ENCODE peak calls at places on chromosomes 5 and 9, in eight cellular contexts. One of them, this sample, is unnamed.

GRCh38 chr9:128285033-128285784 is 9.1 kb downstream of the SWI5 start:
- DNase-seq in activated naive CD4-positive, alpha-beta T cell: no peak
- DNase-seq in H9: no peak
- DNase-seq in posterior cingulate gyrus: no peak
- DNase-seq in CD8-positive, alpha-beta T cell: no peak
- DNase-seq in activated CD4-positive, alpha-beta memory T cell treated with anti-CD3 and anti-CD28 coated beads for 36 hours: no peak
- DNase-seq in activated CD4-positive, alpha-beta T cell treated with anti-CD3 and anti-CD28 coated beads, Interleukin-2, amount 50 U/mL, for 1 hour: no peak
- DNase-seq in stimulated activated CD8-positive, alpha-beta memory T cell treated with anti-CD3 and anti-CD28 coated beads, Interleukin-12 subunit alpha, Interleukin-12 subunit beta, amount 100 ng/mL, for 1 hour: no peak
- DNase-seq in this sample: no peak

GRCh38 chr9:32571969-32572899 is 725 bp downstream of the NDUFB6 start:
- DNase-seq in CD8-positive, alpha-beta T cell: peak; percentile 77
- DNase-seq in H9: peak; percentile 66
- DNase-seq in activated CD4-positive, alpha-beta T cell treated with anti-CD3 and anti-CD28 coated beads, Interleukin-2, amount 50 U/mL, for 1 hour: peak; percentile 70
- DNase-seq in activated CD4-positive, alpha-beta memory T cell treated with anti-CD3 and anti-CD28 coated beads for 36 hours: peak; percentile 85
- DNase-seq in stimulated activated CD8-positive, alpha-beta memory T cell treated with anti-CD3 and anti-CD28 coated beads, Interleukin-12 subunit alpha, Interleukin-12 subunit beta, amount 100 ng/mL, for 1 hour: peak; percentile 56
- DNase-seq in activated naive CD4-positive, alpha-beta T cell: peak; percentile 5
- DNase-seq in posterior cingulate gyrus: peak; percentile 73
- DNase-seq in this sample: peak; percentile 59

GRCh38 chr9:96719538-96720315 is 58.2 kb downstream of the ZNF510 start:
- DNase-seq in activated CD4-positive, alpha-beta memory T cell treated with anti-CD3 and anti-CD28 coated beads for 36 hours: peak; percentile 14
- DNase-seq in activated CD4-positive, alpha-beta T cell treated with anti-CD3 and anti-CD28 coated beads, Interleukin-2, amount 50 U/mL, for 1 hour: no peak
- DNase-seq in activated naive CD4-positive, alpha-beta T cell: no peak
- DNase-seq in H9: no peak
- DNase-seq in stimulated activated CD8-positive, alpha-beta memory T cell treated with anti-CD3 and anti-CD28 coated beads, Interleukin-12 subunit alpha, Interleukin-12 subunit beta, amount 100 ng/mL, for 1 hour: no peak
- DNase-seq in posterior cingulate gyrus: no peak
- DNase-seq in CD8-positive, alpha-beta T cell: no peak
- DNase-seq in this sample: no peak

GRCh38 chr5:149627070-149627469 is 45.8 kb downstream of the ARHGEF37 start:
- DNase-seq in posterior cingulate gyrus: no peak
- DNase-seq in activated CD4-positive, alpha-beta T cell treated with anti-CD3 and anti-CD28 coated beads, Interleukin-2, amount 50 U/mL, for 1 hour: no peak
- DNase-seq in H9: no peak
- DNase-seq in CD8-positive, alpha-beta T cell: no peak
- DNase-seq in activated CD4-positive, alpha-beta memory T cell treated with anti-CD3 and anti-CD28 coated beads for 36 hours: no peak
- DNase-seq in activated naive CD4-positive, alpha-beta T cell: no peak
- DNase-seq in stimulated activated CD8-positive, alpha-beta memory T cell treated with anti-CD3 and anti-CD28 coated beads, Interleukin-12 subunit alpha, Interleukin-12 subunit beta, amount 100 ng/mL, for 1 hour: no peak
- DNase-seq in this sample: no peak

GRCh38 chr9:86287013-86287412 is 4.7 kb upstream of the ISCA1 start:
- DNase-seq in stimulated activated CD8-positive, alpha-beta memory T cell treated with anti-CD3 and anti-CD28 coated beads, Interleukin-12 subunit alpha, Interleukin-12 subunit beta, amount 100 ng/mL, for 1 hour: no peak
- DNase-seq in posterior cingulate gyrus: no peak
- DNase-seq in activated naive CD4-positive, alpha-beta T cell: no peak
- DNase-seq in activated CD4-positive, alpha-beta memory T cell treated with anti-CD3 and anti-CD28 coated beads for 36 hours: peak; percentile 27
- DNase-seq in CD8-positive, alpha-beta T cell: no peak
- DNase-seq in H9: peak; percentile 64
- DNase-seq in activated CD4-positive, alpha-beta T cell treated with anti-CD3 and anti-CD28 coated beads, Interleukin-2, amount 50 U/mL, for 1 hour: no peak
- DNase-seq in this sample: no peak

GRCh38 chr9:23659346-23660006 is 166.6 kb downstream of the ELAVL2 start:
- DNase-seq in stimulated activated CD8-positive, alpha-beta memory T cell treated with anti-CD3 and anti-CD28 coated beads, Interleukin-12 subunit alpha, Interleukin-12 subunit beta, amount 100 ng/mL, for 1 hour: no peak
- DNase-seq in CD8-positive, alpha-beta T cell: no peak
- DNase-seq in activated naive CD4-positive, alpha-beta T cell: no peak
- DNase-seq in H9: peak; percentile 45
- DNase-seq in posterior cingulate gyrus: no peak
- DNase-seq in activated CD4-positive, alpha-beta T cell treated with anti-CD3 and anti-CD28 coated beads, Interleukin-2, amount 50 U/mL, for 1 hour: no peak
- DNase-seq in activated CD4-positive, alpha-beta memory T cell treated with anti-CD3 and anti-CD28 coated beads for 36 hours: no peak
- DNase-seq in this sample: no peak

GRCh38 chr5:109911731-109912130 is 222.0 kb downstream of the MAN2A1 start:
- DNase-seq in CD8-positive, alpha-beta T cell: no peak
- DNase-seq in activated naive CD4-positive, alpha-beta T cell: no peak
- DNase-seq in H9: no peak
- DNase-seq in stimulated activated CD8-positive, alpha-beta memory T cell treated with anti-CD3 and anti-CD28 coated beads, Interleukin-12 subunit alpha, Interleukin-12 subunit beta, amount 100 ng/mL, for 1 hour: no peak
- DNase-seq in posterior cingulate gyrus: no peak
- DNase-seq in activated CD4-positive, alpha-beta T cell treated with anti-CD3 and anti-CD28 coated beads, Interleukin-2, amount 50 U/mL, for 1 hour: no peak
- DNase-seq in activated CD4-positive, alpha-beta memory T cell treated with anti-CD3 and anti-CD28 coated beads for 36 hours: no peak
- DNase-seq in this sample: no peak

GRCh38 chr5:59685806-59686205 is 207.7 kb downstream of the PDE4D start:
- DNase-seq in posterior cingulate gyrus: no peak
- DNase-seq in activated naive CD4-positive, alpha-beta T cell: no peak
- DNase-seq in H9: no peak
- DNase-seq in CD8-positive, alpha-beta T cell: no peak
- DNase-seq in activated CD4-positive, alpha-beta T cell treated with anti-CD3 and anti-CD28 coated beads, Interleukin-2, amount 50 U/mL, for 1 hour: no peak
- DNase-seq in activated CD4-positive, alpha-beta memory T cell treated with anti-CD3 and anti-CD28 coated beads for 36 hours: no peak
- DNase-seq in stimulated activated CD8-positive, alpha-beta memory T cell treated with anti-CD3 and anti-CD28 coated beads, Interleukin-12 subunit alpha, Interleukin-12 subunit beta, amount 100 ng/mL, for 1 hour: no peak
- DNase-seq in this sample: no peak

GRCh38 chr9:133656211-133657119 is 20.3 kb downstream of the DBH start:
- DNase-seq in activated CD4-positive, alpha-beta T cell treated with anti-CD3 and anti-CD28 coated beads, Interleukin-2, amount 50 U/mL, for 1 hour: peak; percentile 55
- DNase-seq in stimulated activated CD8-positive, alpha-beta memory T cell treated with anti-CD3 and anti-CD28 coated beads, Interleukin-12 subunit alpha, Interleukin-12 subunit beta, amount 100 ng/mL, for 1 hour: peak; percentile 8
- DNase-seq in posterior cingulate gyrus: no peak
- DNase-seq in activated CD4-positive, alpha-beta memory T cell treated with anti-CD3 and anti-CD28 coated beads for 36 hours: peak; percentile 51
- DNase-seq in H9: no peak
- DNase-seq in activated naive CD4-positive, alpha-beta T cell: no peak
- DNase-seq in CD8-positive, alpha-beta T cell: peak; percentile 69
- DNase-seq in this sample: no peak

GRCh38 chr9:123562844-123563346 is 206.9 kb downstream of the CRB2 start:
- DNase-seq in stimulated activated CD8-positive, alpha-beta memory T cell treated with anti-CD3 and anti-CD28 coated beads, Interleukin-12 subunit alpha, Interleukin-12 subunit beta, amount 100 ng/mL, for 1 hour: no peak
- DNase-seq in H9: no peak
- DNase-seq in activated CD4-positive, alpha-beta T cell treated with anti-CD3 and anti-CD28 coated beads, Interleukin-2, amount 50 U/mL, for 1 hour: no peak
- DNase-seq in activated CD4-positive, alpha-beta memory T cell treated with anti-CD3 and anti-CD28 coated beads for 36 hours: peak; percentile 36
- DNase-seq in activated naive CD4-positive, alpha-beta T cell: no peak
- DNase-seq in posterior cingulate gyrus: peak; percentile 33
- DNase-seq in CD8-positive, alpha-beta T cell: no peak
- DNase-seq in this sample: no peak

GRCh38 chr9:89879711-89880110 is 274.9 kb downstream of the GADD45G start:
- DNase-seq in CD8-positive, alpha-beta T cell: peak; percentile 25
- DNase-seq in activated CD4-positive, alpha-beta T cell treated with anti-CD3 and anti-CD28 coated beads, Interleukin-2, amount 50 U/mL, for 1 hour: no peak
- DNase-seq in posterior cingulate gyrus: no peak
- DNase-seq in H9: peak; percentile 15
- DNase-seq in activated naive CD4-positive, alpha-beta T cell: no peak
- DNase-seq in stimulated activated CD8-positive, alpha-beta memory T cell treated with anti-CD3 and anti-CD28 coated beads, Interleukin-12 subunit alpha, Interleukin-12 subunit beta, amount 100 ng/mL, for 1 hour: no peak
- DNase-seq in activated CD4-positive, alpha-beta memory T cell treated with anti-CD3 and anti-CD28 coated beads for 36 hours: peak; percentile 7
- DNase-seq in this sample: no peak

GRCh38 chr9:41229408-41230401 is 40.6 kb upstream of the ZNG1F start:
- DNase-seq in activated CD4-positive, alpha-beta T cell treated with anti-CD3 and anti-CD28 coated beads, Interleukin-2, amount 50 U/mL, for 1 hour: no peak
- DNase-seq in stimulated activated CD8-positive, alpha-beta memory T cell treated with anti-CD3 and anti-CD28 coated beads, Interleukin-12 subunit alpha, Interleukin-12 subunit beta, amount 100 ng/mL, for 1 hour: no peak
- DNase-seq in H9: peak; percentile 54
- DNase-seq in posterior cingulate gyrus: peak; percentile 16
- DNase-seq in activated CD4-positive, alpha-beta memory T cell treated with anti-CD3 and anti-CD28 coated beads for 36 hours: no peak
- DNase-seq in CD8-positive, alpha-beta T cell: peak; percentile 49
- DNase-seq in activated naive CD4-positive, alpha-beta T cell: no peak
- DNase-seq in this sample: no peak

GRCh38 chr5:124527220-124527991 is 219.0 kb downstream of the ZNF608 start:
- DNase-seq in stimulated activated CD8-positive, alpha-beta memory T cell treated with anti-CD3 and anti-CD28 coated beads, Interleukin-12 subunit alpha, Interleukin-12 subunit beta, amount 100 ng/mL, for 1 hour: no peak
- DNase-seq in activated naive CD4-positive, alpha-beta T cell: no peak
- DNase-seq in activated CD4-positive, alpha-beta memory T cell treated with anti-CD3 and anti-CD28 coated beads for 36 hours: no peak
- DNase-seq in CD8-positive, alpha-beta T cell: no peak
- DNase-seq in posterior cingulate gyrus: no peak
- DNase-seq in activated CD4-positive, alpha-beta T cell treated with anti-CD3 and anti-CD28 coated beads, Interleukin-2, amount 50 U/mL, for 1 hour: no peak
- DNase-seq in H9: no peak
- DNase-seq in this sample: no peak

GRCh38 chr9:74414325-74414724 is 82.8 kb upstream of the RORB start:
- DNase-seq in activated CD4-positive, alpha-beta memory T cell treated with anti-CD3 and anti-CD28 coated beads for 36 hours: no peak
- DNase-seq in stimulated activated CD8-positive, alpha-beta memory T cell treated with anti-CD3 and anti-CD28 coated beads, Interleukin-12 subunit alpha, Interleukin-12 subunit beta, amount 100 ng/mL, for 1 hour: no peak
- DNase-seq in activated naive CD4-positive, alpha-beta T cell: no peak
- DNase-seq in H9: no peak
- DNase-seq in activated CD4-positive, alpha-beta T cell treated with anti-CD3 and anti-CD28 coated beads, Interleukin-2, amount 50 U/mL, for 1 hour: no peak
- DNase-seq in posterior cingulate gyrus: no peak
- DNase-seq in CD8-positive, alpha-beta T cell: no peak
- DNase-seq in this sample: no peak

GRCh38 chr9:127575875-127576778 is 36.0 kb upstream of the STXBP1 start:
- DNase-seq in posterior cingulate gyrus: no peak
- DNase-seq in activated naive CD4-positive, alpha-beta T cell: no peak
- DNase-seq in H9: no peak
- DNase-seq in stimulated activated CD8-positive, alpha-beta memory T cell treated with anti-CD3 and anti-CD28 coated beads, Interleukin-12 subunit alpha, Interleukin-12 subunit beta, amount 100 ng/mL, for 1 hour: no peak
- DNase-seq in activated CD4-positive, alpha-beta T cell treated with anti-CD3 and anti-CD28 coated beads, Interleukin-2, amount 50 U/mL, for 1 hour: no peak
- DNase-seq in CD8-positive, alpha-beta T cell: no peak
- DNase-seq in activated CD4-positive, alpha-beta memory T cell treated with anti-CD3 and anti-CD28 coated beads for 36 hours: no peak
- DNase-seq in this sample: no peak